ENCODE peak calls at places on chromosomes 7 and 10, in five cellular contexts. K is GM03348; F is NCI-H1105; N is activated CD8-positive, alpha-beta T cell treated with anti-CD3 and anti-CD28 coated beads, Interleukin-2, amount 10 ng/mL, durations not matched to agents 7 days and 5 days; S is activated CD8-positive, alpha-beta memory T cell treated with anti-CD3 and anti-CD28 coated beads, Interleukin-2, amount 50 U/mL, for 48 hours. C is an unnamed sample.

GRCh38 chr7:135388616-135389015 is 121.3 kb downstream of the CNOT4 start:
- DNase-seq in K (no peak), F (no peak), N (no peak), S (no peak), C (no peak)

GRCh38 chr7:104943502-104944343 is 70.3 kb upstream of the KMT2E start:
- DNase-seq in N (peak), S (peak), F (peak), K (no peak), C (peak)

GRCh38 chr7:78675511-78675910 is 778.0 kb downstream of the MAGI2 start:
- DNase-seq in S (no peak), F (no peak), K (no peak), N (no peak), C (no peak)

GRCh38 chr7:127253289-127254162 is 785 bp upstream of the GRM8 start:
- DNase-seq in K (peak), F (peak), S (peak), N (peak), C (peak)

GRCh38 chr10:125823663-125824251 is 411 bp downstream of the BCCIP start:
- DNase-seq in N (peak), K (peak), S (peak), F (no peak), C (no peak)

GRCh38 chr10:30374353-30374752 is 25.3 kb upstream of the MTPAP start:
- DNase-seq in K (no peak), N (no peak), F (no peak), S (no peak), C (peak)

GRCh38 chr7:95609277-95609971 is 13.1 kb upstream of the PDK4 start:
- DNase-seq in N (no peak), S (no peak), F (peak), K (peak), C (peak)

GRCh38 chr7:137928626-137929025 is 73.3 kb downstream of the CREB3L2 start:
- DNase-seq in S (no peak), N (no peak), K (no peak), F (no peak), C (no peak)

GRCh38 chr10:128505346-128505745 is 379.1 kb upstream of the MKI67 start:
- DNase-seq in F (no peak), K (no peak), N (no peak), S (no peak), C (no peak)

GRCh38 chr7:90474284-90475210 is 5.1 kb downstream of the PTTG1IP2 start:
- DNase-seq in F (no peak), S (no peak), K (peak), N (no peak), C (no peak)

GRCh38 chr10:59626523-59626869 is 83.2 kb downstream of the SLC16A9 start:
- DNase-seq in N (no peak), K (no peak), F (no peak), S (no peak), C (no peak)

GRCh38 chr7:28069788-28070187 is 110.8 kb downstream of the JAZF1 start:
- DNase-seq in N (no peak), K (peak), F (peak), S (no peak), C (no peak)